ENCODE peak calls at places on chromosomes 11 and 22, in eight cellular contexts. One of them, this sample, is unnamed.

GRCh38 chr11:77560605-77561004 is 29.1 kb upstream of the AQP11 start:
- DNase-seq in mesothelial cell of epicardium: no peak
- DNase-seq in thoracic aorta: no peak
- DNase-seq in GM23338: no peak
- DNase-seq in MCF 10A: no peak
- DNase-seq in choroid plexus epithelial cell: peak; percentile 36
- DNase-seq in astrocyte of the spinal cord: peak; percentile 6
- DNase-seq in HL-60: no peak
- DNase-seq in this sample: no peak

GRCh38 chr11:2779981-2780849 is 80.4 kb upstream of the KCNQ1OT1 start:
- DNase-seq in mesothelial cell of epicardium: peak; percentile 37
- DNase-seq in thoracic aorta: peak; percentile 1
- DNase-seq in GM23338: no peak
- DNase-seq in MCF 10A: no peak
- DNase-seq in choroid plexus epithelial cell: peak; percentile 22
- DNase-seq in astrocyte of the spinal cord: no peak
- DNase-seq in HL-60: no peak
- DNase-seq in this sample: no peak

GRCh38 chr22:43845981-43846380 is 16.3 kb downstream of the SULT4A1 start:
- DNase-seq in mesothelial cell of epicardium: no peak
- DNase-seq in thoracic aorta: no peak
- DNase-seq in GM23338: no peak
- DNase-seq in MCF 10A: no peak
- DNase-seq in choroid plexus epithelial cell: no peak
- DNase-seq in astrocyte of the spinal cord: no peak
- DNase-seq in HL-60: no peak
- DNase-seq in this sample: no peak

GRCh38 chr11:32140121-32140520 is 49.2 kb downstream of the RCN1 start:
- DNase-seq in mesothelial cell of epicardium: no peak
- DNase-seq in thoracic aorta: no peak
- DNase-seq in GM23338: no peak
- DNase-seq in MCF 10A: no peak
- DNase-seq in choroid plexus epithelial cell: no peak
- DNase-seq in astrocyte of the spinal cord: no peak
- DNase-seq in HL-60: no peak
- DNase-seq in this sample: no peak

GRCh38 chr11:10261821-10262220 is 32.2 kb downstream of the SBF2 start:
- DNase-seq in mesothelial cell of epicardium: no peak
- DNase-seq in thoracic aorta: no peak
- DNase-seq in GM23338: no peak
- DNase-seq in MCF 10A: no peak
- DNase-seq in choroid plexus epithelial cell: peak; percentile 19
- DNase-seq in astrocyte of the spinal cord: no peak
- DNase-seq in HL-60: no peak
- DNase-seq in this sample: no peak

GRCh38 chr11:45143494-45143893 is 2.9 kb upstream of the PRDM11 start:
- DNase-seq in mesothelial cell of epicardium: no peak
- DNase-seq in thoracic aorta: no peak
- DNase-seq in GM23338: no peak
- DNase-seq in MCF 10A: no peak
- DNase-seq in choroid plexus epithelial cell: no peak
- DNase-seq in astrocyte of the spinal cord: no peak
- DNase-seq in HL-60: no peak
- DNase-seq in this sample: no peak

GRCh38 chr11:67572747-67573419 is 10.7 kb upstream of the GSTP1 start:
- DNase-seq in mesothelial cell of epicardium: peak; percentile 44
- DNase-seq in thoracic aorta: no peak
- DNase-seq in GM23338: peak; percentile 87
- DNase-seq in MCF 10A: peak; percentile 78
- DNase-seq in choroid plexus epithelial cell: peak; percentile 70
- DNase-seq in astrocyte of the spinal cord: peak; percentile 42
- DNase-seq in HL-60: no peak
- DNase-seq in this sample: peak; percentile 15

GRCh38 chr11:27282141-27282590 is 80.8 kb downstream of the CCDC34 start:
- DNase-seq in mesothelial cell of epicardium: no peak
- DNase-seq in thoracic aorta: peak; percentile 26
- DNase-seq in GM23338: no peak
- DNase-seq in MCF 10A: peak; percentile 55
- DNase-seq in choroid plexus epithelial cell: peak; percentile 98
- DNase-seq in astrocyte of the spinal cord: peak; percentile 99
- DNase-seq in HL-60: no peak
- DNase-seq in this sample: peak; percentile 95

GRCh38 chr11:46215208-46215931 is 62.1 kb upstream of the CREB3L1 start:
- DNase-seq in mesothelial cell of epicardium: no peak
- DNase-seq in thoracic aorta: no peak
- DNase-seq in GM23338: no peak
- DNase-seq in MCF 10A: no peak
- DNase-seq in choroid plexus epithelial cell: no peak
- DNase-seq in astrocyte of the spinal cord: no peak
- DNase-seq in HL-60: no peak
- DNase-seq in this sample: no peak

GRCh38 chr11:45218705-45219104 is 67.4 kb downstream of the SYT13 start:
- DNase-seq in mesothelial cell of epicardium: no peak
- DNase-seq in thoracic aorta: no peak
- DNase-seq in GM23338: no peak
- DNase-seq in MCF 10A: no peak
- DNase-seq in choroid plexus epithelial cell: no peak
- DNase-seq in astrocyte of the spinal cord: no peak
- DNase-seq in HL-60: no peak
- DNase-seq in this sample: no peak

GRCh38 chr22:31291716-31292644 is at the start of gene PIK3IP1:
- DNase-seq in mesothelial cell of epicardium: peak; percentile 76
- DNase-seq in thoracic aorta: peak; percentile 58
- DNase-seq in GM23338: peak; percentile 98
- DNase-seq in MCF 10A: peak; percentile 80
- DNase-seq in choroid plexus epithelial cell: peak; percentile 96
- DNase-seq in astrocyte of the spinal cord: peak; percentile 86
- DNase-seq in HL-60: peak; percentile 60
- DNase-seq in this sample: peak; percentile 52

GRCh38 chr11:8263769-8264410 is at the start of gene LMO1:
- DNase-seq in mesothelial cell of epicardium: peak; percentile 92
- DNase-seq in thoracic aorta: peak; percentile 19
- DNase-seq in GM23338: peak; percentile 91
- DNase-seq in MCF 10A: peak; percentile 79
- DNase-seq in choroid plexus epithelial cell: peak; percentile 82
- DNase-seq in astrocyte of the spinal cord: peak; percentile 71
- DNase-seq in HL-60: peak; percentile 39
- DNase-seq in this sample: peak; percentile 11

GRCh38 chr11:115222218-115222862 is 281.9 kb downstream of the CADM1 start:
- DNase-seq in mesothelial cell of epicardium: no peak
- DNase-seq in thoracic aorta: no peak
- DNase-seq in GM23338: peak; percentile 28
- DNase-seq in MCF 10A: peak; percentile 96
- DNase-seq in choroid plexus epithelial cell: peak; percentile 98
- DNase-seq in astrocyte of the spinal cord: peak; percentile 95
- DNase-seq in HL-60: no peak
- DNase-seq in this sample: no peak

GRCh38 chr11:9253086-9253485 is 12.1 kb downstream of the DENND5A start:
- DNase-seq in mesothelial cell of epicardium: no peak
- DNase-seq in thoracic aorta: no peak
- DNase-seq in GM23338: peak; percentile 24
- DNase-seq in MCF 10A: no peak
- DNase-seq in choroid plexus epithelial cell: no peak
- DNase-seq in astrocyte of the spinal cord: no peak
- DNase-seq in HL-60: no peak
- DNase-seq in this sample: no peak

GRCh38 chr11:2509481-2510001 is 64.7 kb downstream of the KCNQ1 start:
- DNase-seq in mesothelial cell of epicardium: peak; percentile 33
- DNase-seq in thoracic aorta: no peak
- DNase-seq in GM23338: no peak
- DNase-seq in MCF 10A: no peak
- DNase-seq in choroid plexus epithelial cell: no peak
- DNase-seq in astrocyte of the spinal cord: no peak
- DNase-seq in HL-60: no peak
- DNase-seq in this sample: no peak

GRCh38 chr22:21074092-21074715 is 28.5 kb downstream of the LRRC74B start:
- DNase-seq in mesothelial cell of epicardium: no peak
- DNase-seq in thoracic aorta: no peak
- DNase-seq in GM23338: no peak
- DNase-seq in MCF 10A: peak; percentile 85
- DNase-seq in choroid plexus epithelial cell: peak; percentile 16
- DNase-seq in astrocyte of the spinal cord: peak; percentile 72
- DNase-seq in HL-60: peak; percentile 70
- DNase-seq in this sample: peak; percentile 8

GRCh38 chr11:102874842-102875241 is at the start of gene MMP12:
- DNase-seq in mesothelial cell of epicardium: no peak
- DNase-seq in thoracic aorta: no peak
- DNase-seq in GM23338: no peak
- DNase-seq in MCF 10A: no peak
- DNase-seq in choroid plexus epithelial cell: no peak
- DNase-seq in astrocyte of the spinal cord: no peak
- DNase-seq in HL-60: no peak
- DNase-seq in this sample: no peak

GRCh38 chr11:44095506-44096359 is at the start of gene EXT2:
- DNase-seq in mesothelial cell of epicardium: peak; percentile 92
- DNase-seq in thoracic aorta: peak; percentile 30
- DNase-seq in GM23338: peak; percentile 91
- DNase-seq in MCF 10A: peak; percentile 81
- DNase-seq in choroid plexus epithelial cell: peak; percentile 90
- DNase-seq in astrocyte of the spinal cord: peak; percentile 85
- DNase-seq in HL-60: peak; percentile 50
- DNase-seq in this sample: peak; percentile 63

GRCh38 chr22:48960981-48961655 is 866.6 kb downstream of the BRD1 start:
- DNase-seq in mesothelial cell of epicardium: peak; percentile 32
- DNase-seq in thoracic aorta: no peak
- DNase-seq in GM23338: no peak
- DNase-seq in MCF 10A: no peak
- DNase-seq in choroid plexus epithelial cell: no peak
- DNase-seq in astrocyte of the spinal cord: no peak
- DNase-seq in HL-60: no peak
- DNase-seq in this sample: no peak

GRCh38 chr22:35684732-35685131 is 32.9 kb upstream of the APOL5 start:
- DNase-seq in mesothelial cell of epicardium: no peak
- DNase-seq in thoracic aorta: no peak
- DNase-seq in GM23338: no peak
- DNase-seq in MCF 10A: no peak
- DNase-seq in choroid plexus epithelial cell: no peak
- DNase-seq in astrocyte of the spinal cord: no peak
- DNase-seq in HL-60: no peak
- DNase-seq in this sample: no peak

GRCh38 chr22:35685731-35686130 is 31.9 kb upstream of the APOL5 start:
- DNase-seq in mesothelial cell of epicardium: no peak
- DNase-seq in thoracic aorta: no peak
- DNase-seq in GM23338: no peak
- DNase-seq in MCF 10A: no peak
- DNase-seq in choroid plexus epithelial cell: no peak
- DNase-seq in astrocyte of the spinal cord: no peak
- DNase-seq in HL-60: no peak
- DNase-seq in this sample: no peak

GRCh38 chr22:35683560-35683959 is 34.1 kb upstream of the APOL5 start:
- DNase-seq in mesothelial cell of epicardium: no peak
- DNase-seq in thoracic aorta: no peak
- DNase-seq in GM23338: no peak
- DNase-seq in MCF 10A: no peak
- DNase-seq in choroid plexus epithelial cell: no peak
- DNase-seq in astrocyte of the spinal cord: no peak
- DNase-seq in HL-60: no peak
- DNase-seq in this sample: no peak

GRCh38 chr22:35686298-35686697 is 31.4 kb upstream of the APOL5 start:
- DNase-seq in mesothelial cell of epicardium: no peak
- DNase-seq in thoracic aorta: no peak
- DNase-seq in GM23338: no peak
- DNase-seq in MCF 10A: no peak
- DNase-seq in choroid plexus epithelial cell: no peak
- DNase-seq in astrocyte of the spinal cord: no peak
- DNase-seq in HL-60: no peak
- DNase-seq in this sample: no peak

DNA sequence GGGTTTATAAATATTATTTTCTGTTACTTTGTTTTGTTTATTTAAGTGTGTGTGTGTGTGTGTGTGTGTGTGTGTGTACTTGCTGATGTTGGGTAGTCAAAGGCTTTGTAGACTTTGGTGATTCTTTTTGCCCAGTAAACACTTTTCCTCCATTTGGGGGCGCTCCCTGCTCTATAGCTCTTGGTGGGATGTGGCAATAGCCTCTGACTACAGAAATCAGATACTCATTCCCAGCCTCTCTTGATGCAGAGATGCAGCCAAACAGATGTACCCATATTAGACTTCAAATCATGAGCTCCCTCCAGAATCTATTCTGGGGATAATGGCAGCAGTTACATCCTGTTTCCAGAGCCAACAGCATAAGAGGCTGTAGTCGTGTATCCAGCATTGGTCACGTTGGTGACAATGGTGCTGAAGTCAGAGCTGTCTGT is 33.4 kb upstream of the APOL5 start:
- DNase-seq in mesothelial cell of epicardium: no peak
- DNase-seq in thoracic aorta: no peak
- DNase-seq in GM23338: peak; percentile 67
- DNase-seq in MCF 10A: peak; percentile 39
- DNase-seq in choroid plexus epithelial cell: peak; percentile 85
- DNase-seq in astrocyte of the spinal cord: peak; percentile 42
- DNase-seq in HL-60: no peak
- DNase-seq in this sample: peak; percentile 29
- TF ChIP-seq CTCF in mesothelial cell of epicardium: no peak
- TF ChIP-seq CTCF in thoracic aorta: no peak
- TF ChIP-seq CTCF in GM23338: peak; percentile 76
- TF ChIP-seq CTCF in MCF 10A: no peak
- TF ChIP-seq CTCF in choroid plexus epithelial cell: peak; percentile 78
- TF ChIP-seq CTCF in astrocyte of the spinal cord: peak; percentile 35
- TF ChIP-seq CTCF in HL-60: no peak
- TF ChIP-seq CTCF in this sample: peak; percentile 59

GRCh38 chr22:45317551-45318167 is 7.9 kb downstream of the FAM118A start:
- DNase-seq in mesothelial cell of epicardium: no peak
- DNase-seq in thoracic aorta: peak; percentile 67
- DNase-seq in GM23338: peak; percentile 68
- DNase-seq in MCF 10A: no peak
- DNase-seq in choroid plexus epithelial cell: peak; percentile 46
- DNase-seq in astrocyte of the spinal cord: peak; percentile 61
- DNase-seq in HL-60: no peak
- DNase-seq in this sample: peak; percentile 25
- TF ChIP-seq CTCF in mesothelial cell of epicardium: no peak
- TF ChIP-seq CTCF in thoracic aorta: peak; percentile 70
- TF ChIP-seq CTCF in GM23338: peak; percentile 39
- TF ChIP-seq CTCF in MCF 10A: no peak
- TF ChIP-seq CTCF in choroid plexus epithelial cell: peak; percentile 38
- TF ChIP-seq CTCF in astrocyte of the spinal cord: peak; percentile 48
- TF ChIP-seq CTCF in HL-60: no peak
- TF ChIP-seq CTCF in this sample: peak; percentile 44

DNA sequence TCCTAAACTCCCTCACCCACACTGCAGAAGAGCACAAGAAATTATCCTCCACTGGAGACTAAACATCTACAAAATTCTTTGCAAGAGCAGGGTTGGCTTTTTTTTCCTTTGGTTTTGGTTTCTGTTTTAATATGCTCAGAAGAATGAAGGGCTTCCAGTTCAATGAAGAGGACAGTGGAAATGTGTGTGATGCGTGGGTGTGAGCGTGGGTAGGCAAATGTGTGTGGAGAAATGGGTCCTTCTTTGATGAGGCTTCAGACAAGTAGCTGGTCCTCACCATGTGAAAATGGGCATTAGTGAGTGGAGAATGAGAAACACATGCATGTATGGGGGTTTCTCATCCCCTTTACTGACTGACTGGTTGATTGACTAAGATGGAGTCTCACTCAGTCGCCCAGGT is 263.3 kb upstream of the SYN3 start:
- DNase-seq in mesothelial cell of epicardium: no peak
- DNase-seq in thoracic aorta: no peak
- DNase-seq in GM23338: no peak
- DNase-seq in MCF 10A: no peak
- DNase-seq in choroid plexus epithelial cell: no peak
- DNase-seq in astrocyte of the spinal cord: no peak
- DNase-seq in HL-60: no peak
- DNase-seq in this sample: no peak
- TF ChIP-seq CTCF in mesothelial cell of epicardium: no peak
- TF ChIP-seq CTCF in thoracic aorta: no peak
- TF ChIP-seq CTCF in GM23338: no peak
- TF ChIP-seq CTCF in MCF 10A: no peak
- TF ChIP-seq CTCF in choroid plexus epithelial cell: no peak
- TF ChIP-seq CTCF in astrocyte of the spinal cord: no peak
- TF ChIP-seq CTCF in HL-60: no peak
- TF ChIP-seq CTCF in this sample: no peak

GRCh38 chr11:134915881-134916280 is 503.8 kb upstream of the B3GAT1 start:
- DNase-seq in mesothelial cell of epicardium: no peak
- DNase-seq in thoracic aorta: no peak
- DNase-seq in GM23338: no peak
- DNase-seq in MCF 10A: no peak
- DNase-seq in choroid plexus epithelial cell: no peak
- DNase-seq in astrocyte of the spinal cord: no peak
- DNase-seq in HL-60: no peak
- DNase-seq in this sample: no peak
- TF ChIP-seq CTCF in mesothelial cell of epicardium: no peak
- TF ChIP-seq CTCF in thoracic aorta: no peak
- TF ChIP-seq CTCF in GM23338: no peak
- TF ChIP-seq CTCF in MCF 10A: no peak
- TF ChIP-seq CTCF in choroid plexus epithelial cell: no peak
- TF ChIP-seq CTCF in astrocyte of the spinal cord: no peak
- TF ChIP-seq CTCF in HL-60: no peak
- TF ChIP-seq CTCF in this sample: no peak